ENCODE peak calls at places on chromosomes 5 and 9, in seven cellular contexts. C is A549, W is fibroblast of the aortic adventitia, H is HCT116, O is esophagus squamous epithelium, U is AG04449, K is neural progenitor cell. A is an unnamed sample.

GRCh38 chr9:25472085-25472607 is 206.1 kb downstream of the TUSC1 start:
- DNase-seq in C (no peak), W (no peak), H (no peak), O (no peak), U (no peak), K (no peak), A (no peak)

GRCh38 chr5:175654346-175654745 is 3.5 kb upstream of the HRH2 start:
- DNase-seq in C (no peak), W (no peak), H (no peak), O (no peak), U (no peak), K (no peak), A (no peak)

GRCh38 chr9:3478549-3478953 is 47.2 kb downstream of the RFX3 start:
- DNase-seq in C (no peak), W (peak; percentile 82), H (no peak), O (no peak), U (no peak), K (no peak), A (no peak)

GRCh38 chr5:98771389-98772109 is 1.9 kb upstream of the RGMB start:
- DNase-seq in C (peak; percentile 87), W (peak; percentile 96), H (peak; percentile 84), O (no peak), U (peak; percentile 71), K (peak; percentile 87), A (peak; percentile 79)

GRCh38 chr5:102715405-102715804 is 39.7 kb upstream of the PAM start:
- DNase-seq in C (no peak), W (peak; percentile 86), H (peak; percentile 60), O (no peak), U (no peak), K (no peak), A (no peak)

GRCh38 chr9:120781236-120781635 is 12.0 kb downstream of the FBXW2 start:
- DNase-seq in C (no peak), W (no peak), H (no peak), O (no peak), U (no peak), K (no peak), A (no peak)

GRCh38 chr9:36036780-36037579 is at the start of gene RECK:
- DNase-seq in C (peak; percentile 62), W (peak; percentile 80), H (peak; percentile 37), O (peak; percentile 40), U (no peak), K (peak; percentile 95), A (no peak)

GRCh38 chr9:93896496-93897033 is 58.6 kb downstream of the BARX1 start:
- DNase-seq in C (no peak), W (no peak), H (no peak), O (no peak), U (no peak), K (no peak), A (no peak)

GRCh38 chr5:158686240-158686639 is 413.5 kb downstream of the EBF1 start:
- DNase-seq in C (no peak), W (no peak), H (no peak), O (no peak), U (no peak), K (no peak), A (no peak)

GRCh38 chr5:97914483-97914882 is 731.4 kb upstream of the RIOK2 start:
- DNase-seq in C (no peak), W (no peak), H (no peak), O (no peak), U (no peak), K (no peak), A (no peak)

GRCh38 chr5:146378981-146379380 is 40.3 kb downstream of the POU4F3 start:
- DNase-seq in C (no peak), W (no peak), H (no peak), O (no peak), U (no peak), K (no peak), A (no peak)

GRCh38 chr9:77561321-77562020 is 86.7 kb downstream of the GNA14 start:
- DNase-seq in C (no peak), W (no peak), H (no peak), O (no peak), U (no peak), K (no peak), A (no peak)

GRCh38 chr5:88883566-88884434 is 816 bp upstream of the MEF2C start:
- DNase-seq in C (peak; percentile 18), W (peak; percentile 87), H (peak; percentile 50), O (peak; percentile 21), U (no peak), K (peak; percentile 81), A (no peak)

DNA sequence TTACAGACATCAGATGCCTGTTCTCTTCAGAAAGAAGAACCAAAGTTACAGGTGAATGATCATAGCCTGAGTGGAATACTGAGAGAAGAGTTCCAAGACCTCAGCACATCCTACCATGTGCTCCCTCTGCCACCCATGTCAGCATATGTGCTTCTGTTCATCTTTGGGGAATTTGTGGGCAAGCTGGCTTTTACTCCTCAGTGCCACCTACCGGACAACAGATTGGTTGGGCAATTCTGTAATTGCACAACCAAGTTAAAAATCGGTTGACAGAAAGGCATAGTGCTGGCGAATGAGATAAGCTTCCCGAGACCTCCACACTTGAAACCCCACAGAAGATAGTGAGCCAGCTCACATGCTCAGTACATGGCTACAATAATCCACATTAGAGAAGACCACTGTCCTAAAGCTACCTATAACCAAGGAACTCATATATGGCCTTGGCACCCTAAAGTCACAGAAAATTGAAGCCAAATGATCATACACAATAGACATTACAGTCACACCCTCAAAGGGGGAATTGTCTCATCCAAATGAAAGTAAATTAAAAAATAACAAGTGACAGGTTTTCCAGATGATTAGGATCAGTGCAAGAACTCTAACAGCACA is 1238.0 kb upstream of the NUDT12 start:
- DNase-seq in C (peak; percentile 30), W (no peak), H (peak; percentile 3), O (no peak), U (no peak), K (peak; percentile 21), A (no peak)
- TF ChIP-seq CTCF in C (peak; percentile 20), W (no peak), H (no peak), O (no peak), U (no peak), K (peak; percentile 62), A (peak; percentile 72)

GRCh38 chr9:87643778-87644570 is 81.9 kb upstream of the CTSL start:
- DNase-seq in C (no peak), W (no peak), H (no peak), O (no peak), U (no peak), K (peak; percentile 44), A (no peak)

GRCh38 chr9:87644659-87645058 is 81.3 kb upstream of the CTSL start:
- DNase-seq in C (no peak), W (no peak), H (no peak), O (no peak), U (no peak), K (no peak), A (no peak)

GRCh38 chr9:87648606-87649005 is 77.3 kb upstream of the CTSL start:
- DNase-seq in C (no peak), W (no peak), H (no peak), O (no peak), U (no peak), K (no peak), A (no peak)

GRCh38 chr9:87647114-87647513 is 78.8 kb upstream of the CTSL start:
- DNase-seq in C (no peak), W (no peak), H (no peak), O (no peak), U (no peak), K (no peak), A (no peak)

DNA sequence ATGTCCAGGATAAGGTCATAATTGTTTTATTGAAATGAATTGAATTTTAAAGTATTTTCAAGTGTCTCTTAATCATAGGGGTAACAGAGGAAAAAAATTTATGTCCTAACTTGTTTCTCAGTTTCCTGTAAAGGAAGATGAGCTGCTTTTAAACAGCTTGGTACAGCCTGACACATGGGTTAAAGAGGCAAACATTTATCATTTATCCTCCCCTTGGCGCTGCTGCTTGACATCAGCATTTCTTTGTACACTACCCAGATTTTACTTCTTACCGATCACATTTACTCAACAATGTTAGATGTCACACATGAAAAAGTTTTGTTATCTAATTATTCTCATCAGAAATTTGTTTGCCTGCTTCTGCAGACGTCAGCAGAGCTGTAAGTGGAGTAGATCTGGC is 79.4 kb upstream of the CTSL start:
- DNase-seq in C (no peak), W (no peak), H (no peak), O (no peak), U (no peak), K (no peak), A (no peak)
- H3K4me3 ChIP-seq in C (no peak overlapping the region), W (no peak overlapping the region), H (no peak overlapping the region), O (no peak overlapping the region), U (no peak overlapping the region), K (no peak overlapping the region), A (no peak overlapping the region)

DNA sequence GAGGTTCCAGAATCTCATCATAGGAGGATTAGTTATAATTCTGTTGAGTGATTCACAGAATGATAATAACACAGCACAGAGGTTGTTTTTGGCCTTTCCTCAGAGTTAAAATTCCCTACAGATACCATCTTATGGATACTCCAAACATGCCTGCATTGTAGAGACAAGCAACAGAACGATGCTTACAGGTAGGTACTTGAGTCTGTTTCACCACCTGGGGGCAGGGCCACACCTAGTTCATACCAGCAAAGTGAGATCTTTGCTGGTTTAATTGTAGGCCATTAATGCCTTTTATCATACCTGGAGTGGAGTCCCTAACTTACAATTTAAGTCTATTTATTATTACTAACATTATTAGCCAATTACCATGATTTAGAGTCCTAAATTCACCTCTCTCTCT is 416.5 kb upstream of the TLE4 start:
- DNase-seq in C (peak; percentile 13), W (no peak), H (no peak), O (no peak), U (no peak), K (no peak), A (no peak)
- TF ChIP-seq CTCF in C (no peak), W (no peak), H (no peak), O (no peak), U (no peak), K (no peak), A (peak; percentile 41)

GRCh38 chr9:96217756-96218693 is 84.0 kb downstream of the HSD17B3 start:
- DNase-seq in C (peak; percentile 74), W (peak; percentile 61), H (no peak), O (no peak), U (no peak), K (peak; percentile 93), A (no peak)

GRCh38 chr9:96218821-96219614 is 83.0 kb downstream of the HSD17B3 start:
- DNase-seq in C (no peak), W (no peak), H (no peak), O (no peak), U (no peak), K (no peak), A (no peak)

GRCh38 chr9:96222132-96222531 is 79.8 kb downstream of the HSD17B3 start:
- DNase-seq in C (peak; percentile 41), W (no peak), H (no peak), O (no peak), U (no peak), K (peak; percentile 26), A (no peak)

GRCh38 chr9:96217358-96217755 is 84.6 kb downstream of the HSD17B3 start:
- DNase-seq in C (no peak), W (peak; percentile 34), H (no peak), O (no peak), U (no peak), K (peak; percentile 77), A (no peak)

GRCh38 chr9:96219615-96220257 is 82.2 kb downstream of the HSD17B3 start:
- DNase-seq in C (no peak), W (peak; percentile 8), H (no peak), O (no peak), U (no peak), K (peak; percentile 28), A (no peak)
- H3K4me3 ChIP-seq in C (no peak overlapping the region), W (no peak overlapping the region), H (no peak overlapping the region), O (peak overlapping the region; percentile 37), U (no peak overlapping the region), K (no peak overlapping the region), A (no peak overlapping the region)

GRCh38 chr9:87113892-87114291 is 166.6 kb upstream of the GAS1 start:
- DNase-seq in C (no peak), W (no peak), H (no peak), O (no peak), U (no peak), K (no peak), A (no peak)
- TF ChIP-seq CTCF in C (no peak), W (no peak), H (no peak), O (no peak), U (peak; percentile 4), K (no peak), A (peak; percentile 37)